ENCODE peak calls at places on chromosomes 5 and 9, in eight cellular contexts. V is HCT116; C is endothelial cell; M is glutamatergic neuron; G is GM06990; K is bronchial epithelial cell; D is CD4-positive, alpha-beta T cell; B is tibial nerve. O is an unnamed sample.

GRCh38 chr9:83560169-83560826 is 22.1 kb upstream of the FRMD3 start:
- DNase-seq in V (no peak), C (no peak), M (no peak), G (no peak), K (no peak), D (no peak), B (no peak), O (no peak)

GRCh38 chr5:40780858-40781257 is 17.3 kb downstream of the PRKAA1 start:
- DNase-seq in V (no peak), C (no peak), M (no peak), G (no peak), K (no peak), D (no peak), B (no peak), O (no peak)

GRCh38 chr9:129474740-129475404 is 146.0 kb downstream of the C9orf50 start:
- DNase-seq in V (no peak), C (no peak), M (no peak), G (no peak), K (no peak), D (no peak), B (no peak), O (no peak)

GRCh38 chr5:152568101-152568500 is 163.0 kb upstream of the NMUR2 start:
- DNase-seq in V (no peak), C (no peak), M (no peak), G (no peak), K (no peak), D (no peak), B (no peak), O (no peak)

GRCh38 chr5:168404366-168404765 is 81.9 kb upstream of the RARS1 start:
- DNase-seq in V (no peak), C (no peak), M (no peak), G (no peak), K (peak), D (no peak), B (no peak), O (no peak)

GRCh38 chr5:2207966-2208544 is 325.3 kb upstream of the IRX4 start:
- DNase-seq in V (no peak), C (peak), M (peak), G (no peak), K (no peak), D (no peak), B (no peak), O (peak)

GRCh38 chr9:125532412-125532811 is 174.6 kb downstream of the MAPKAP1 start:
- DNase-seq in V (no peak), C (no peak), M (no peak), G (no peak), K (no peak), D (no peak), B (no peak), O (no peak)

GRCh38 chr9:89603629-89604462 is 966 bp upstream of the GADD45G start:
- DNase-seq in V (no peak), C (peak), M (peak), G (peak), K (peak), D (no peak), B (peak), O (peak)

GRCh38 chr9:134690946-134691694 is 49.5 kb downstream of the COL5A1 start:
- DNase-seq in V (no peak), C (no peak), M (peak), G (no peak), K (no peak), D (no peak), B (no peak), O (no peak)

GRCh38 chr5:14414615-14415515 is 166.7 kb upstream of the OTULINL start:
- DNase-seq in V (no peak), C (no peak), M (no peak), G (peak), K (no peak), D (no peak), B (no peak), O (no peak)

GRCh38 chr5:154520861-154521453 is 42.9 kb upstream of the HAND1 start:
- DNase-seq in V (peak), C (peak), M (no peak), G (no peak), K (peak), D (no peak), B (no peak), O (peak)

GRCh38 chr5:55438931-55439477 is 95.8 kb downstream of the PLPP1 start:
- DNase-seq in V (no peak), C (no peak), M (no peak), G (no peak), K (no peak), D (no peak), B (no peak), O (no peak)

GRCh38 chr9:68872026-68872501 is 141.8 kb downstream of the PRKACG start:
- DNase-seq in V (no peak), C (no peak), M (no peak), G (no peak), K (no peak), D (no peak), B (no peak), O (peak)

GRCh38 chr5:41009228-41009627 is 61.9 kb downstream of the MROH2B start:
- DNase-seq in V (peak), C (no peak), M (no peak), G (no peak), K (peak), D (no peak), B (no peak), O (no peak)

GRCh38 chr9:107087256-107087655 is 195.8 kb upstream of the RAD23B start:
- DNase-seq in V (no peak), C (no peak), M (no peak), G (no peak), K (no peak), D (no peak), B (no peak), O (no peak)

GRCh38 chr9:35533398-35533797 is 43.5 kb downstream of the RUSC2 start:
- DNase-seq in V (no peak), C (no peak), M (no peak), G (no peak), K (peak), D (no peak), B (no peak), O (no peak)

GRCh38 chr9:135216236-135216635 is 128.8 kb downstream of the OLFM1 start:
- DNase-seq in V (no peak), C (no peak), M (no peak), G (no peak), K (no peak), D (no peak), B (no peak), O (no peak)

DNA sequence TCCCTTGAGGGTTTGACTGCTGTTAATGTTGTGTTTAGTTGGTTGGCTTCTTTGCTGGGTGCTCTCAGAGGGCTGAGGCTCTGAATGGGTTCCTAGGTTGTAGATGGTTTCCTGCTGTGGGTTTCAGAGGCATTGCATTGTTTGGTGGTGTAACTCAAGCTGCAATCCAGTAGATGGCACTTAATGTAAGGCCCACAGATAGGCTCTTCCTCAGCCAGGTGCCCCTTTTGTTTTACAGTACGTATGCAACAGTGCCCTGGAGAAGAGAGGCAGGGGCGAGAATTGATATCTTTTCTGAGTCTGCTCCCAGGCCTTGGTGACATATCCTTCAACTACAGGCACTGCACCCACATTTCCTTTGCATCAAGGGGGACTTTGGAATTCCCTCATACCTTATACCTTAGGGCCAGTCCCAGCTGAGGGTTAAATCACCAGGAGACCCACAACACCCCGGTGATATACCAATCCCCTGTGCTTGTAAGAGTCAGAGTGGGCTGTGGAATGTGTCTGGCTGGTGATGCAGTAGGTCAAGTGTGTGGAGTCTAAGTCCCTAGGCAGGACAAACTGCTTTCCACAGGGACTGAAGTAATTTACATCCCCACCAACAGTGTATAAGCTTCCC is 7.0 kb upstream of the UGT3A2 start:
- DNase-seq in V (peak), C (no peak), M (no peak), G (no peak), K (peak), D (no peak), B (no peak), O (no peak)
- TF ChIP-seq CTCF in V (peak), C (no peak), M (no peak), G (peak), K (peak), D (no peak), B (no peak), O (no peak)

DNA sequence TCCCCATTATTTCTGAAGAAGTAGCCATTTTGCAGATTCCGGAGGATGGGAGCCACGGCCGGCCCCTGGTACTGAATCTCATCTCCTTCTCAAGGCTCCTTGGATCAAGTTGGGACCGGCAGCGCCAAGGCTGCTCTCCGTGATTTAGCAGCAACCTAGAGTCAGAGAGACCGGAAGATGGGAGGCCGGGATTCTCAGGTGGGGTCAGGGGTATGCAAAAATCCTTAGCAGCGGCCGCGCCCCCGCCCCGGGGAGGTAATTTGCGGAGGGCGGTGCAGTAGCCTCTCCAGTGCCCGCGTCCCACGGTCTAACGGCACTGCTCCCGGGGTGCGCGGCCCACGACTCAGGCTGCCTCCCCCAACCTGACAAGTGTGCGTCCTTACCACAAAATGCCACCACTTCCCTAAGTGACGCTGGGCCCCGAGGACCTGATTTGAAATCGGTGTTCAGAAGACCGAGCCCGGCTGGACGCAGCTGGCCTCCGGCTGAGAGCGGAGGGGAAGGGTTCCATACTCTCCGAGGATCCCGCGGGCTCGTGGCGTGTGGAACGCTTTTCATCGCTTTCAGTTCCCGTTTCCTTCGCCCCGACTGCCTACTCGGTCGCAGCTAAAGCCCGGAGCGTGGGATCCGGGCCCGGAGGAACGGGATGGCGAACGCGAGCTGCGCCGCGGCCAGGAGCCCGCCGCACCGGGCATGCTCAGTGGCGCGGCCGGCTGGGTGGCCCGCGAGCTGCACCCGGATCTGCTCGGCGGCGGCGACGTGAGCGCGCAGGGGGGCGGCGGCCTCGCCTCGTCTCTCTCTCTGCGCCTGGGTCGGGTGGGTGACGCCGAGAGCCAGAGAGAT is at the start of gene SCAMP1:
- DNase-seq in V (peak), C (peak), M (peak), G (peak), K (peak), D (peak), B (peak), O (peak)
- TF ChIP-seq CTCF in V (peak), C (no peak), M (no peak), G (peak), K (peak), D (peak), B (peak), O (peak)

DNA sequence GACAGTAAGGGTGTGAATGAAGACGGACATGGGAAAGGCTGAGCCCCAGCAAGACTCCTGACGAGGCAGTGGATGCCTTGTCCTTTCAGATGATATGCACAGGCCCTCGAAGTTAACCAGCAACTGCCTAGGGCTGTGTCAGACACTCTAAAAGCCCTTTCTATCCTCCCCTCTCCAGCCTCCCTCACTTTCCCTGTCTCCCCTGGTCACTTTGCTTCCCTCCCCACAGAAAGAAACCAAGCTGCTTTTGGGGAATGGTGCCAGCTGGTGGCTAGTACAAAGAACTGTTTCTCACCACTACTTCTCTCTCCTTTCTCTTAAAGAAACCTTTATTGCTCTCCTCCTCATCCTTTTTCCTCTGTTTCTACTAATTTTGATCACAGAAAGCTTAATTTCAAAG is 21.4 kb downstream of the LHFPL2 start:
- DNase-seq in V (no peak), C (no peak), M (no peak), G (no peak), K (no peak), D (no peak), B (no peak), O (no peak)
- TF ChIP-seq CTCF in V (peak), C (no peak), M (no peak), G (peak), K (peak), D (no peak), B (peak), O (peak)

GRCh38 chr5:76744632-76745031 is 28.7 kb downstream of the F2R start:
- DNase-seq in V (no peak), C (no peak), M (no peak), G (no peak), K (no peak), D (no peak), B (no peak), O (no peak)

GRCh38 chr5:76751291-76751690 is 35.4 kb downstream of the F2R start:
- DNase-seq in V (no peak), C (no peak), M (no peak), G (no peak), K (peak), D (no peak), B (no peak), O (no peak)

GRCh38 chr5:76742586-76742985 is 26.7 kb downstream of the F2R start:
- DNase-seq in V (no peak), C (no peak), M (no peak), G (no peak), K (peak), D (no peak), B (no peak), O (no peak)

GRCh38 chr5:76746677-76747076 is 30.8 kb downstream of the F2R start:
- DNase-seq in V (no peak), C (no peak), M (no peak), G (no peak), K (no peak), D (no peak), B (no peak), O (no peak)
- TF ChIP-seq CTCF in V (peak), C (no peak), M (no peak), G (peak), K (no peak), D (no peak), B (no peak), O (peak)

DNA sequence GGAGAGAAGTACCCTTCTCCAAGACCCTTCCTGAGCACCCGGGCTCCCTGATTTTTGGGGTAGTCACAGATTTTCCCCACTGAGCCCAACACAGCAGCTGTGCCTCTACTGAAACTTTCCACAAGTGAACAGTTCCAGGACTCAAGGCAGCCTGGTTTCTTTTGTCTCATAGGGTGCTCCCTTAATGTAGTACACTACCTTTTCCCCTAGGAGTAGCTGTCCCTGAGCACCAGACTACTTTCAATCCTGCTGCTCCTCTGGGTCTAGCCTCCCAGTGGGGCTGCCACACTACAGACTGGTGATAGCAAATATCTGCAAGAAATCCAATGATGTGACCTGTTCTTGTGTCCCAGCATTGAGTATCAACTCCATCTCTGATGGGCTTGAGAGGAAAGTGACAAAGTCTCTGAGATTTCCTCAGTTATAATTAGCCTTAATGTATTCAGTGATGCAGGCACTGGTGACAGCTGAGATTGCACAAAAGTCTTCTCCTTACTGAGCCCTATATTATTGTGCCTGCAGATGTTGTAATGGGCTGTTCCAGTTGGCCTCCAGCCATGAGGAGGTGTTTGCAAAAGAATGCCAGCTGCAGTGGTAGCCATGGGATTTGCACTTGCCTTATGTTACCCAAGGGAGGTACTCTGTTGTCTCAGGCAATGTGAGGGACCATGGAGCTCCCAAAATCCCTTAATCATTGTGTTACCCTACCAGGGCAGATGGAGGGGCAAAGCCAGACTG is 1802.5 kb downstream of the EFNA5 start:
- DNase-seq in V (no peak), C (no peak), M (no peak), G (no peak), K (peak), D (no peak), B (no peak), O (no peak)
- TF ChIP-seq CTCF in V (no peak), C (no peak), M (no peak), G (no peak), K (no peak), D (no peak), B (no peak), O (no peak)

O was measured in neural crest cell.